ENCODE peak calls at places on chromosomes 16 and 17, in seven cellular contexts. G is IMR-90; Z is tibial artery; N is heart right ventricle; W is WERI-Rb-1; S is CD4-positive, alpha-beta T cell; E is H1. Q is an unnamed sample.

GRCh38 chr17:77887110-77887463 is 71.4 kb upstream of the TNRC6C start:
- DNase-seq in G (no peak), N (no peak), E (no peak), Z (no peak), S (no peak), W (no peak), Q (no peak)

GRCh38 chr16:80174416-80174815 is 366.4 kb upstream of the DYNLRB2 start:
- DNase-seq in Z (no peak), S (no peak), W (no peak), G (peak), E (no peak), N (no peak), Q (no peak)

GRCh38 chr17:45324336-45324735 is 7.5 kb upstream of the MAP3K14 start:
- DNase-seq in S (no peak), E (no peak), Z (no peak), G (no peak), W (no peak), N (no peak), Q (no peak)

GRCh38 chr17:7445011-7445927 is at the start of gene CHRNB1:
- DNase-seq in N (peak), G (peak), E (peak), W (no peak), Z (peak), S (peak), Q (no peak)

GRCh38 chr17:79520134-79520892 is 90.5 kb downstream of the RBFOX3 start:
- DNase-seq in Z (no peak), G (no peak), E (no peak), W (peak), N (no peak), S (no peak), Q (no peak)

GRCh38 chr17:17151962-17152361 is 54.2 kb downstream of the PLD6 start:
- DNase-seq in G (peak), Z (peak), W (no peak), S (peak), N (peak), E (no peak), Q (no peak)

GRCh38 chr17:77475012-77475976 is 334.5 kb downstream of the SEC14L1 start:
- DNase-seq in E (no peak), G (peak), Z (no peak), N (peak), S (peak), W (no peak), Q (peak)

GRCh38 chr17:964881-965280 is 14.7 kb downstream of the NXN start:
- DNase-seq in G (no peak), W (peak), N (no peak), Z (no peak), E (no peak), S (no peak), Q (no peak)

GRCh38 chr17:66364508-66365203 is 62.2 kb downstream of the PRKCA start:
- DNase-seq in G (no peak), S (no peak), N (no peak), E (no peak), W (no peak), Z (no peak), Q (no peak)

GRCh38 chr17:37045271-37045946 is 96.7 kb downstream of the AATF start:
- DNase-seq in S (no peak), W (no peak), Z (no peak), E (peak), N (no peak), G (no peak), Q (no peak)

GRCh38 chr16:73418746-73419145 is 370.8 kb upstream of the ZFHX3 start:
- DNase-seq in Z (no peak), W (no peak), N (no peak), E (no peak), G (peak), S (no peak), Q (no peak)

GRCh38 chr16:81521141-81521626 is 76.6 kb downstream of the CMIP start:
- DNase-seq in Z (no peak), N (no peak), G (no peak), W (no peak), E (no peak), S (peak), Q (peak)

GRCh38 chr16:72371307-72372081 is 199.5 kb upstream of the PMFBP1 start:
- DNase-seq in S (no peak), Z (no peak), W (no peak), N (no peak), G (peak), E (no peak), Q (no peak)

GRCh38 chr17:78252701-78253635 is 21.5 kb downstream of the TMEM235 start:
- DNase-seq in S (no peak), Z (no peak), N (no peak), G (no peak), E (no peak), W (peak), Q (peak)

GRCh38 chr16:1614226-1615102 is 2.3 kb downstream of the CRAMP1 start:
- DNase-seq in G (peak), W (peak), E (peak), S (peak), N (peak), Z (no peak), Q (peak)

GRCh38 chr17:77282524-77283515 is 142.1 kb downstream of the SEC14L1 start:
- DNase-seq in S (no peak), N (no peak), Z (no peak), W (no peak), G (peak), E (no peak), Q (peak)

GRCh38 chr17:12859520-12859919 is 70.2 kb downstream of the ARHGAP44 start:
- DNase-seq in S (no peak), Z (no peak), W (no peak), G (peak), N (no peak), E (no peak), Q (no peak)

GRCh38 chr16:84245933-84246678 is 6.3 kb upstream of the KCNG4 start:
- DNase-seq in S (no peak), W (no peak), G (no peak), N (no peak), E (no peak), Z (no peak), Q (no peak)

GRCh38 chr16:25073849-25074248 is 37.7 kb upstream of the LCMT1 start:
- DNase-seq in Z (no peak), N (no peak), S (no peak), E (no peak), G (no peak), W (no peak), Q (peak)

GRCh38 chr17:13311301-13311700 is 290.4 kb downstream of the HS3ST3A1 start:
- DNase-seq in W (no peak), N (no peak), G (peak), E (no peak), S (no peak), Z (no peak), Q (no peak)

GRCh38 chr17:20922128-20922670 is 120.6 kb downstream of the USP22 start:
- DNase-seq in N (peak), S (no peak), E (no peak), W (no peak), G (peak), Z (peak), Q (no peak)

GRCh38 chr16:49049191-49049590 is 232.4 kb downstream of the CBLN1 start:
- DNase-seq in E (no peak), S (no peak), N (no peak), W (no peak), Z (no peak), G (no peak), Q (no peak)

GRCh38 chr16:10876799-10877341 is at the start of gene CIITA:
- DNase-seq in Z (peak), N (peak), S (no peak), W (no peak), E (no peak), G (peak), Q (peak)

GRCh38 chr17:66652840-66653507 is 181.9 kb upstream of the CACNG5 start:
- DNase-seq in E (no peak), S (no peak), G (peak), Z (no peak), N (no peak), W (no peak), Q (no peak)

GRCh38 chr17:17538417-17539391 is 42.5 kb upstream of the RASD1 start:
- DNase-seq in E (no peak), Z (no peak), G (peak), W (no peak), N (no peak), S (no peak), Q (no peak)

GRCh38 chr16:24670623-24671454 is 58.6 kb upstream of the TNRC6A start:
- DNase-seq in G (peak), Z (peak), S (no peak), N (peak), E (peak), W (no peak), Q (peak)

GRCh38 chr17:44217738-44218343 is 1.6 kb downstream of the UBTF start:
- DNase-seq in Z (no peak), E (no peak), G (no peak), N (no peak), S (no peak), W (no peak), Q (no peak)

GRCh38 chr17:35345926-35346771 is 27.3 kb downstream of the SLFN11 start:
- DNase-seq in N (peak), S (peak), E (peak), Z (peak), W (no peak), G (peak), Q (no peak)

GRCh38 chr17:19364699-19365498 is 2.4 kb upstream of the B9D1 start:
- DNase-seq in E (no peak), Z (peak), S (no peak), W (peak), N (no peak), G (no peak), Q (no peak)

GRCh38 chr16:84220851-84221250 is 19.0 kb downstream of the KCNG4 start:
- DNase-seq in S (no peak), W (no peak), G (peak), N (no peak), Z (no peak), E (no peak), Q (no peak)

GRCh38 chr17:55140751-55141150 is 124.0 kb upstream of the HLF start:
- DNase-seq in S (no peak), Z (no peak), W (no peak), N (no peak), G (no peak), E (no peak), Q (no peak)

GRCh38 chr16:9258423-9259051 is 167.1 kb downstream of the HAPSTR1 start:
- DNase-seq in W (peak), S (no peak), G (peak), N (peak), Z (no peak), E (peak), Q (peak)

GRCh38 chr16:3266873-3267537 is 10.6 kb upstream of the MEFV start:
- DNase-seq in S (no peak), E (no peak), G (peak), N (no peak), Z (no peak), W (peak), Q (peak)

GRCh38 chr17:66637491-66637890 is 197.4 kb upstream of the CACNG5 start:
- DNase-seq in Z (no peak), E (no peak), W (no peak), N (no peak), S (no peak), G (no peak), Q (no peak)

GRCh38 chr17:78133971-78134898 is 3.7 kb downstream of the TMC8 start:
- DNase-seq in Z (no peak), N (no peak), E (peak), W (peak), G (peak), S (peak), Q (peak)

GRCh38 chr17:48594412-48595106 is 980 bp upstream of the HOXB5 start:
- DNase-seq in Z (no peak), G (peak), E (no peak), N (no peak), S (no peak), W (no peak), Q (no peak)

GRCh38 chr17:17018021-17018441 is 24.2 kb upstream of the MPRIP start:
- DNase-seq in W (no peak), G (no peak), E (no peak), S (no peak), Z (no peak), N (no peak), Q (no peak)

GRCh38 chr16:3581392-3581791 is 4.2 kb upstream of the NLRC3 start:
- DNase-seq in Z (no peak), E (no peak), G (no peak), N (no peak), W (no peak), S (no peak), Q (no peak)

DNA sequence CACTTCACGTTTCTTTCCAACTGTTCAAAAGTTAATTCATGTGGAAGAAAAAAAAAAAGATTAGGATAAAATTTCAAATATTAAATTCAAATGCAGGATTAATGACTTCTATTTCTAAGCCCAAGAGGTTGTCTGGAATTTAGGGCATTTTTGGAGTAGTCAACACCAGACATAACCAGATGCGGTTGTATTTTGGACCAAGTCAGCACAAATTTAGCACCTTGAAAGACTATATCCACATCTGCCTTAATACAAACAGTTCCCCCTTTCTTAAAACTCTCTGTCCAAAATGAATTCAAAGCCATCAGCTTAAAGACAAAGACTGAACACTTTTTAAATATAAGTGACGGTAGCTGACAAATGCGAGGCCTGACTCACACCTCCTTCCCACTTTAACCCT is 282.9 kb downstream of the C16orf95 start:
- DNase-seq in S (no peak), W (no peak), G (no peak), Z (no peak), E (no peak), N (no peak), Q (no peak)
- H3K27ac ChIP-seq in S (no peak), W (no peak), G (no peak), Z (peak), E (no peak), N (peak), Q (no peak)

DNA sequence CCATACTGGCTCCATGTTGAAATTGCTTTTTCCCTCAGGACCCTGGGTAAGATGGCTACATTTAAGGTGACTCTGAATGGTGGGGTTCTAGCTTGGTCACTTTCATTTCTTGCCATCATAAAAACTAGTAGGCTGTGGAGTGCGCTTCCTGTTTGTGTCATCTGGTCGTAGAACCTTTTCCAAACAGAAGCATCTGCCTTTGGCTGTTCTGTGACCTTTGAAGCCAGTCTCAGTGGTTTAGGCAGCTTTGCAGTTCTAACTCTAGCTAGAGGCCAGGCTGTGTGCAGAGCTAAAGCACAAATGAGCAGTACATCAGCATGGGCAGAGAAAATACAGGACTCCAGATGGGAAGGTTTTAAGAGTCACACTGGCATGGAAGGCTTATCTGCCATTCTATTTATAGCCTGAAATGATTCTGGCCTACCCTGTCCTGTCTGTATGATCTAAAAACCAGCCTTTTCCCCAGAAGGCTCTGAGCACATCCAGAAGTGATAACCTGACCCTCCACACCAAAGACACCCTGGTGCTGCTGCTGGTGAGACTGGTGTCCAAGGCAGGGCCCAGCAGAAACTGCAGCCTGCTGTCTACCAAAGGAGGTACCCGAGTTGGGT is 8.6 kb downstream of the ESRP2 start:
- DNase-seq in E (no peak), G (no peak), S (no peak), N (no peak), Z (no peak), W (no peak), Q (peak)
- H3K27ac ChIP-seq in E (no peak), G (no peak), S (peak), N (peak), Z (no peak), W (no peak), Q (peak)

GRCh38 chr17:81903415-81903831 is 1.4 kb downstream of the NPB start:
- DNase-seq in E (no peak), N (no peak), S (no peak), W (no peak), G (no peak), Z (no peak), Q (no peak)

GRCh38 chr17:81900181-81900820 is 1.7 kb upstream of the NPB start:
- DNase-seq in S (no peak), G (no peak), W (no peak), Z (no peak), N (no peak), E (no peak), Q (no peak)

GRCh38 chr17:81901167-81902022 is 643 bp upstream of the NPB start:
- DNase-seq in W (no peak), S (no peak), E (no peak), Z (no peak), N (no peak), G (no peak), Q (no peak)

GRCh38 chr17:81902653-81903414 is 796 bp downstream of the NPB start:
- DNase-seq in S (no peak), E (no peak), Z (no peak), G (no peak), W (no peak), N (no peak), Q (no peak)

DNA sequence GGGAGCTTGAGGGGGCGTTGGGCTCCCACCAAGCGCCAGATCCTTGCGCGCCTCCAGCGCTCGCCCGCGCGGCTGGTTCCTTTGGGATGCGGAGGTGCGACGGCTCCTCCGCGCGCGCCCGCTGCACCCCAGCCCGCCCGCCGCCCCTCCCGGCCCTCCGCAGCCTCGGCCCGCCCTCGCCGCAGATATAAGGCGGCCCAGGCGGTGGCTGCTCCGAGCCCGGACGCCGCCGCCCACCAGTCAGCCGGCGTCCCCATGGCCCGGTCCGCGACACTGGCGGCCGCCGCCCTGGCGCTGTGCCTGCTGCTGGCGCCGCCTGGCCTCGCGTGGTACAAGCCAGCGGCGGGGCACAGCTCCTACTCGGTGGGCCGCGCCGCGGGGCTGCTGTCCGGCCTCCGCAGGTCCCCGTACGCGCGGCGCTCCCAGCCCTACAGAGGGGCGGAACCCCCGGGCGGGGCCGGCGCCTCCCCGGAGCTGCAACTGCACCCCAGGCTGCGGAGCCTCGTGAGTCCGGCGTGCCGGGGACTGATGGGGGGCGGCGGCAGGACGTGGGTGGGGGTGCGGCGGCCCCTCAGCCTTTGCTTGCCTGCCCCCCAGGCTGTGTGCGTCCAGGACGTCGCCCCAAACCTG is at the start of gene NPB:
- DNase-seq in N (no peak), Z (no peak), G (no peak), E (peak), S (no peak), W (no peak), Q (no peak)
- H3K27ac ChIP-seq in N (no peak), Z (peak), G (no peak), E (no peak), S (no peak), W (no peak), Q (no peak)

DNA sequence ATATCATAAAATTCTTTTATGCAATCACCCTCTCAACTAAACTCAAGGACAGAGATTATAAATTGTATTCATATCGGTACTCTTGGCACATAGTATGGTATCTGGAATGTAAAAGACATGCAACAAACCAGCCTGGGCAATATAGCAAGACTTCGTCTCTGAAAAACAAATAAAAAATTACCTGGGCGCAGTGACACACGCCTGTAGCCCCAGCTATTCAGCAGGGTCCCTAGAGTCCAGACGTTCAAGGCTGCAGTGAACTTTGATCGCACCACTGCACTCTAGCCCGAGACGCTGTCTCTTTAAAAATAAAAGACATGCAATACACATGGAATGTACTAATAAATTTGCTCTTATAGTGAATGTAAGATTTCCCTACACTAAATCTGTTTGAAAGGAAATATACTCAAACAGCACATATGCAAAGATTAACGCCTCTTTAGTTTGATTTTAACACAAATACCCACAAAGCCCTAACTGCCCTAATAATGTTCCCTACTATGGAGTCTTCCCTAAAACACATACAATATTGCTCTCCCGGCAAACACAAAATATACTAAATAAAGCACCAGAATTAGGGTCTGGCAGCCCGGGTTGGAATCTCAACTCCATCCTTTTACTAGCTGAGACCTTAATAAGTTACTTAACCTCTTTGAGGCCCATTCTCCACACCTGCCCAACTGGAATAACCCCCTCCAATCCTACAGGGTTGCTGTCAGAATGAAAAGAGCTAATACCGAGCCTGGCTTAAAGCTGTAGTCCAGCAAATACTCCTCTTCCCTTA is 1.2 kb downstream of the ABCA5 start:
- DNase-seq in N (no peak), Z (no peak), G (no peak), E (no peak), W (peak), S (no peak), Q (no peak)
- H3K27ac ChIP-seq in N (peak), Z (peak), G (no peak), E (no peak), W (peak), S (no peak), Q (no peak)

GRCh38 chr16:30376508-30376907 is 1.9 kb downstream of the MYL11 start:
- DNase-seq in W (peak), N (no peak), S (no peak), Z (no peak), G (no peak), E (no peak), Q (no peak)
- H3K27ac ChIP-seq in W (peak), N (peak), S (peak), Z (peak), G (no peak), E (no peak), Q (no peak)

GRCh38 chr17:57607553-57608120 is 137.5 kb downstream of the CCDC182 start:
- DNase-seq in G (no peak), S (no peak), N (no peak), Z (no peak), W (no peak), E (no peak), Q (no peak)
- H3K27ac ChIP-seq in G (no peak), S (no peak), N (no peak), Z (no peak), W (no peak), E (peak), Q (no peak)

GRCh38 chr17:4928881-4929280 is 3.2 kb upstream of the GP1BA start:
- DNase-seq in W (no peak), G (no peak), E (no peak), N (no peak), Z (no peak), S (no peak), Q (no peak)
- H3K27ac ChIP-seq in W (no peak), G (no peak), E (no peak), N (no peak), Z (no peak), S (no peak), Q (no peak)